ENCODE peak calls at places on chromosome 11, in eight cellular contexts. One of them, this sample, is unnamed.

GRCh38 chr11:69512790-69513189 is 31.3 kb downstream of the LINC01488 start:
- DNase-seq in neural progenitor cell: no peak
- DNase-seq in GM23248: no peak
- DNase-seq in kidney: peak
- DNase-seq in brain microvascular endothelial cell: no peak
- DNase-seq in adrenal gland: peak
- DNase-seq in PC-9: no peak
- DNase-seq in body of pancreas: no peak
- DNase-seq in this sample: no peak

GRCh38 chr11:116427903-116428637 is 344.7 kb downstream of the BUD13 start:
- DNase-seq in adrenal gland: peak
- DNase-seq in kidney: no peak
- DNase-seq in brain microvascular endothelial cell: no peak
- DNase-seq in GM23248: no peak
- DNase-seq in PC-9: no peak
- DNase-seq in body of pancreas: no peak
- DNase-seq in neural progenitor cell: peak
- DNase-seq in this sample: no peak

GRCh38 chr11:6387811-6388599 is 2.3 kb upstream of the SMPD1 start:
- DNase-seq in kidney: no peak
- DNase-seq in PC-9: no peak
- DNase-seq in adrenal gland: no peak
- DNase-seq in GM23248: peak
- DNase-seq in body of pancreas: no peak
- DNase-seq in neural progenitor cell: no peak
- DNase-seq in brain microvascular endothelial cell: no peak
- DNase-seq in this sample: peak

GRCh38 chr11:108224908-108225786 is 2.3 kb downstream of the ATM start:
- DNase-seq in PC-9: no peak
- DNase-seq in brain microvascular endothelial cell: no peak
- DNase-seq in neural progenitor cell: no peak
- DNase-seq in GM23248: peak
- DNase-seq in kidney: no peak
- DNase-seq in body of pancreas: no peak
- DNase-seq in adrenal gland: no peak
- DNase-seq in this sample: peak

GRCh38 chr11:43819926-43820325 is 60.7 kb upstream of the ALKBH3 start:
- DNase-seq in neural progenitor cell: no peak
- DNase-seq in brain microvascular endothelial cell: no peak
- DNase-seq in adrenal gland: no peak
- DNase-seq in kidney: no peak
- DNase-seq in PC-9: no peak
- DNase-seq in body of pancreas: no peak
- DNase-seq in GM23248: no peak
- DNase-seq in this sample: no peak

GRCh38 chr11:69497221-69497787 is 15.8 kb downstream of the LINC01488 start:
- DNase-seq in GM23248: peak
- DNase-seq in neural progenitor cell: peak
- DNase-seq in PC-9: peak
- DNase-seq in kidney: peak
- DNase-seq in brain microvascular endothelial cell: peak
- DNase-seq in body of pancreas: peak
- DNase-seq in adrenal gland: peak
- DNase-seq in this sample: no peak

GRCh38 chr11:59186130-59186594 is 14.2 kb downstream of the DTX4 start:
- DNase-seq in kidney: no peak
- DNase-seq in body of pancreas: peak
- DNase-seq in neural progenitor cell: peak
- DNase-seq in GM23248: peak
- DNase-seq in adrenal gland: no peak
- DNase-seq in PC-9: peak
- DNase-seq in brain microvascular endothelial cell: no peak
- DNase-seq in this sample: peak

GRCh38 chr11:87722756-87723599 is 452.3 kb downstream of the RAB38 start:
- DNase-seq in brain microvascular endothelial cell: peak
- DNase-seq in kidney: no peak
- DNase-seq in body of pancreas: no peak
- DNase-seq in neural progenitor cell: peak
- DNase-seq in GM23248: peak
- DNase-seq in adrenal gland: peak
- DNase-seq in PC-9: peak
- DNase-seq in this sample: peak

GRCh38 chr11:76788661-76789442 is 5.7 kb downstream of the TSKU start:
- DNase-seq in body of pancreas: peak
- DNase-seq in brain microvascular endothelial cell: no peak
- DNase-seq in adrenal gland: no peak
- DNase-seq in kidney: peak
- DNase-seq in PC-9: peak
- DNase-seq in GM23248: no peak
- DNase-seq in neural progenitor cell: no peak
- DNase-seq in this sample: peak

GRCh38 chr11:121567988-121568387 is 115.2 kb upstream of the SORL1-AS1 start:
- DNase-seq in neural progenitor cell: no peak
- DNase-seq in body of pancreas: no peak
- DNase-seq in PC-9: no peak
- DNase-seq in kidney: no peak
- DNase-seq in GM23248: no peak
- DNase-seq in brain microvascular endothelial cell: no peak
- DNase-seq in adrenal gland: no peak
- DNase-seq in this sample: no peak

GRCh38 chr11:10409207-10409661 is 45.8 kb upstream of the AMPD3 start:
- DNase-seq in GM23248: peak
- DNase-seq in body of pancreas: no peak
- DNase-seq in brain microvascular endothelial cell: no peak
- DNase-seq in kidney: no peak
- DNase-seq in adrenal gland: no peak
- DNase-seq in PC-9: no peak
- DNase-seq in neural progenitor cell: no peak
- DNase-seq in this sample: no peak

GRCh38 chr11:66341502-66342126 is 3.3 kb downstream of the BRMS1 start:
- DNase-seq in brain microvascular endothelial cell: no peak
- DNase-seq in kidney: peak
- DNase-seq in GM23248: no peak
- DNase-seq in PC-9: no peak
- DNase-seq in neural progenitor cell: no peak
- DNase-seq in adrenal gland: no peak
- DNase-seq in body of pancreas: no peak
- DNase-seq in this sample: no peak

GRCh38 chr11:120940297-120940847 is 83.5 kb upstream of the TBCEL start:
- DNase-seq in neural progenitor cell: no peak
- DNase-seq in PC-9: no peak
- DNase-seq in adrenal gland: no peak
- DNase-seq in brain microvascular endothelial cell: no peak
- DNase-seq in kidney: no peak
- DNase-seq in body of pancreas: no peak
- DNase-seq in GM23248: no peak
- DNase-seq in this sample: no peak

GRCh38 chr11:46295312-46295995 is 18.0 kb downstream of the CREB3L1 start:
- DNase-seq in brain microvascular endothelial cell: peak
- DNase-seq in neural progenitor cell: peak
- DNase-seq in adrenal gland: peak
- DNase-seq in GM23248: peak
- DNase-seq in kidney: peak
- DNase-seq in PC-9: peak
- DNase-seq in body of pancreas: peak
- DNase-seq in this sample: peak

GRCh38 chr11:25484225-25484624 is 847.7 kb upstream of the ANO3 start:
- DNase-seq in body of pancreas: no peak
- DNase-seq in kidney: no peak
- DNase-seq in brain microvascular endothelial cell: no peak
- DNase-seq in adrenal gland: no peak
- DNase-seq in PC-9: no peak
- DNase-seq in neural progenitor cell: no peak
- DNase-seq in GM23248: no peak
- DNase-seq in this sample: no peak

GRCh38 chr11:106101797-106102196 is 24.3 kb downstream of the AASDHPPT start:
- DNase-seq in body of pancreas: no peak
- DNase-seq in GM23248: peak
- DNase-seq in adrenal gland: no peak
- DNase-seq in PC-9: no peak
- DNase-seq in brain microvascular endothelial cell: peak
- DNase-seq in neural progenitor cell: no peak
- DNase-seq in kidney: no peak
- DNase-seq in this sample: no peak

GRCh38 chr11:46958777-46959176 is 22.2 kb downstream of the CSTPP1 start:
- DNase-seq in PC-9: no peak
- DNase-seq in neural progenitor cell: no peak
- DNase-seq in body of pancreas: no peak
- DNase-seq in brain microvascular endothelial cell: no peak
- DNase-seq in adrenal gland: no peak
- DNase-seq in GM23248: no peak
- DNase-seq in kidney: no peak
- DNase-seq in this sample: no peak

GRCh38 chr11:64334764-64335741 is 5.0 kb upstream of the CCDC88B start:
- DNase-seq in kidney: peak
- DNase-seq in neural progenitor cell: peak
- DNase-seq in PC-9: peak
- DNase-seq in adrenal gland: peak
- DNase-seq in brain microvascular endothelial cell: peak
- DNase-seq in body of pancreas: peak
- DNase-seq in GM23248: peak
- DNase-seq in this sample: peak

GRCh38 chr11:60991457-60991856 is 20.0 kb downstream of the CD6 start:
- DNase-seq in neural progenitor cell: no peak
- DNase-seq in brain microvascular endothelial cell: no peak
- DNase-seq in body of pancreas: no peak
- DNase-seq in GM23248: no peak
- DNase-seq in kidney: no peak
- DNase-seq in PC-9: no peak
- DNase-seq in adrenal gland: no peak
- DNase-seq in this sample: no peak

GRCh38 chr11:86740628-86741488 is 59.5 kb upstream of the PRSS23 start:
- DNase-seq in brain microvascular endothelial cell: peak
- DNase-seq in neural progenitor cell: peak
- DNase-seq in PC-9: peak
- DNase-seq in GM23248: peak
- DNase-seq in adrenal gland: peak
- DNase-seq in body of pancreas: peak
- DNase-seq in kidney: no peak
- DNase-seq in this sample: no peak

GRCh38 chr11:100825610-100826009 is 138.5 kb downstream of the ARHGAP42 start:
- DNase-seq in GM23248: no peak
- DNase-seq in kidney: no peak
- DNase-seq in adrenal gland: no peak
- DNase-seq in PC-9: no peak
- DNase-seq in body of pancreas: no peak
- DNase-seq in brain microvascular endothelial cell: no peak
- DNase-seq in neural progenitor cell: no peak
- DNase-seq in this sample: no peak

GRCh38 chr11:94934362-94934761 is 39.0 kb downstream of the CWC15 start:
- DNase-seq in brain microvascular endothelial cell: peak
- DNase-seq in kidney: no peak
- DNase-seq in PC-9: no peak
- DNase-seq in body of pancreas: no peak
- DNase-seq in neural progenitor cell: peak
- DNase-seq in adrenal gland: no peak
- DNase-seq in GM23248: peak
- DNase-seq in this sample: no peak

DNA sequence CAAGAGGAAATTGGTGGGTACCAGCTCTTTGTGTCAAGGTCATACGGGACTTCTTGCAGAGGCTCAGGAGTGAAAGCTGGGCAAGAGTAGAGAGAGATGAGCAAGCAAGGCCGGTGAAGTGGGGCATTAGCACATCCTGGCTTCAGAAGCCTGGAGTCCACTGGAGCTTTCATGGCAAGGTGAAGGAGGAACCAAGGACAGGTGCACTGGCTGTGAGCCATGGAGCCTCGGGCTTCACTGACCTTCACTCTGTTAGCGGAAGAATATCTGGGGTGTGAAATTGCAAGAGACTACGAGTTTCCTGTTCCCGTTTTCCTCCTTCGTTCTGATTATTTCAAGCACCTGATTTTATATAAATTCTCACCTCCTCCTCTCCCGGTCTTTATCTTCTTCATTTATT is 25.9 kb upstream of the ST14 start:
- DNase-seq in GM23248: no peak
- DNase-seq in PC-9: no peak
- DNase-seq in neural progenitor cell: no peak
- DNase-seq in adrenal gland: no peak
- DNase-seq in brain microvascular endothelial cell: no peak
- DNase-seq in kidney: no peak
- DNase-seq in body of pancreas: no peak
- DNase-seq in this sample: peak
- H3K4me3 ChIP-seq in GM23248: no peak
- H3K4me3 ChIP-seq in PC-9: no peak
- H3K4me3 ChIP-seq in neural progenitor cell: no peak
- H3K4me3 ChIP-seq in adrenal gland: no peak
- H3K4me3 ChIP-seq in brain microvascular endothelial cell: no peak
- H3K4me3 ChIP-seq in kidney: no peak
- H3K4me3 ChIP-seq in body of pancreas: no peak
- H3K4me3 ChIP-seq in this sample: no peak

GRCh38 chr11:110984147-110984546 is 261.4 kb upstream of the POU2AF2 start:
- DNase-seq in body of pancreas: no peak
- DNase-seq in brain microvascular endothelial cell: peak
- DNase-seq in GM23248: peak
- DNase-seq in kidney: no peak
- DNase-seq in neural progenitor cell: no peak
- DNase-seq in adrenal gland: no peak
- DNase-seq in PC-9: no peak
- DNase-seq in this sample: no peak
- H3K27ac ChIP-seq in body of pancreas: no peak
- H3K27ac ChIP-seq in brain microvascular endothelial cell: no peak
- H3K27ac ChIP-seq in GM23248: no peak
- H3K27ac ChIP-seq in kidney: no peak
- H3K27ac ChIP-seq in neural progenitor cell: no peak
- H3K27ac ChIP-seq in adrenal gland: no peak
- H3K27ac ChIP-seq in PC-9: no peak
- H3K27ac ChIP-seq in this sample: no peak

GRCh38 chr11:104965735-104966134 is 2.6 kb downstream of the CASP4 start:
- DNase-seq in adrenal gland: no peak
- DNase-seq in body of pancreas: no peak
- DNase-seq in PC-9: peak
- DNase-seq in neural progenitor cell: no peak
- DNase-seq in kidney: no peak
- DNase-seq in GM23248: no peak
- DNase-seq in brain microvascular endothelial cell: no peak
- DNase-seq in this sample: no peak
- H3K4me3 ChIP-seq in adrenal gland: peak
- H3K4me3 ChIP-seq in body of pancreas: no peak
- H3K4me3 ChIP-seq in PC-9: peak
- H3K4me3 ChIP-seq in neural progenitor cell: no peak
- H3K4me3 ChIP-seq in kidney: no peak
- H3K4me3 ChIP-seq in GM23248: peak
- H3K4me3 ChIP-seq in brain microvascular endothelial cell: no peak
- H3K4me3 ChIP-seq in this sample: no peak

GRCh38 chr11:62026739-62027138 is 59.3 kb upstream of the FTH1 start:
- DNase-seq in PC-9: no peak
- DNase-seq in body of pancreas: no peak
- DNase-seq in kidney: no peak
- DNase-seq in neural progenitor cell: no peak
- DNase-seq in brain microvascular endothelial cell: no peak
- DNase-seq in adrenal gland: no peak
- DNase-seq in GM23248: no peak
- DNase-seq in this sample: no peak
- H3K27ac ChIP-seq in PC-9: peak
- H3K27ac ChIP-seq in body of pancreas: no peak
- H3K27ac ChIP-seq in kidney: no peak
- H3K27ac ChIP-seq in neural progenitor cell: no peak
- H3K27ac ChIP-seq in brain microvascular endothelial cell: no peak
- H3K27ac ChIP-seq in adrenal gland: no peak
- H3K27ac ChIP-seq in GM23248: no peak
- H3K27ac ChIP-seq in this sample: no peak

This sample was measured in small intestine.